ENCODE peak calls at places on chromosome 1, in four cellular contexts. T is transverse colon, H is globus pallidus, Q is kidney. F is an unnamed sample.

GRCh38 chr1:145995964-145996432 is 381 bp downstream of the TXNIP start:
- DNase-seq in H (no peak), T (no peak), Q (no peak), F (no peak)

GRCh38 chr1:112735752-112736151 is 20.6 kb upstream of the PPM1J start:
- DNase-seq in T (no peak), Q (no peak), H (no peak), F (no peak)

GRCh38 chr1:235642021-235642942 is 7.3 kb downstream of the GNG4 start:
- DNase-seq in H (no peak), Q (peak), T (no peak), F (peak)

GRCh38 chr1:153750026-153750995 is 22.5 kb downstream of the INTS3 start:
- DNase-seq in Q (no peak), T (no peak), H (no peak), F (no peak)

GRCh38 chr1:93471911-93472310 is 24.0 kb downstream of the FNBP1L start:
- DNase-seq in Q (no peak), T (no peak), H (no peak), F (no peak)

GRCh38 chr1:3656450-3657095 is 4.3 kb downstream of the TP73 start:
- DNase-seq in H (no peak), Q (peak), T (no peak), F (peak)

GRCh38 chr1:225747566-225747965 is 30.1 kb upstream of the SRP9 start:
- DNase-seq in H (no peak), Q (no peak), T (no peak), F (no peak)

GRCh38 chr1:14083277-14083676 is 383.3 kb downstream of the PRDM2 start:
- DNase-seq in T (no peak), H (no peak), Q (no peak), F (no peak)

GRCh38 chr1:186532481-186532880 is 71.6 kb upstream of the PDC start:
- DNase-seq in Q (no peak), H (no peak), T (no peak), F (no peak)

GRCh38 chr1:216905781-216906180 is 182.6 kb upstream of the ESRRG start:
- DNase-seq in Q (no peak), H (no peak), T (no peak), F (no peak)

GRCh38 chr1:185393205-185393604 is 76.2 kb upstream of the IVNS1ABP start:
- DNase-seq in T (no peak), H (no peak), Q (no peak), F (no peak)

GRCh38 chr1:951364-951763 is 7.7 kb downstream of the NOC2L start:
- DNase-seq in T (no peak), Q (no peak), H (no peak), F (no peak)

GRCh38 chr1:98210563-98210962 is 289.7 kb upstream of the DPYD start:
- DNase-seq in T (no peak), H (no peak), Q (no peak), F (no peak)

GRCh38 chr1:229339520-229339919 is 3.3 kb downstream of the CCSAP start:
- DNase-seq in Q (no peak), H (no peak), T (no peak), F (no peak)

F was measured in posterior vena cava.